ENCODE peak calls at places on chromosomes 16 and 17, in ten cellular contexts. A is adrenal gland, K is cardiac muscle cell, T is GM23338, D is tibial artery, P is mammary epithelial cell, Q is lower lobe of right lung, E is stomach, C is keratinocyte, J is ovary. Z is an unnamed sample.

GRCh38 chr17:75909812-75910274 is 5.2 kb upstream of the MRPL38 start:
- DNase-seq in A (no peak), K (no peak), T (no peak), D (no peak), P (peak; percentile 79), Q (no peak), E (no peak), C (no peak), J (peak; percentile 51), Z (no peak)

GRCh38 chr16:1929578-1930337 is 11.5 kb upstream of the HS3ST6 start:
- DNase-seq in A (peak; percentile 91), K (peak; percentile 90), T (peak; percentile 83), D (peak; percentile 91), P (peak; percentile 71), Q (peak; percentile 94), E (peak; percentile 93), C (no peak), J (peak; percentile 89), Z (no peak)

GRCh38 chr17:6476834-6477210 is 32.6 kb downstream of the PIMREG start:
- DNase-seq in A (peak; percentile 76), K (no peak), T (no peak), D (no peak), P (no peak), Q (no peak), E (no peak), C (no peak), J (peak; percentile 53), Z (no peak)

GRCh38 chr16:35754391-35755369 is 2295.3 kb downstream of the TP53TG3F start:
- DNase-seq in A (no peak), K (no peak), T (no peak), D (no peak), P (no peak), Q (no peak), E (no peak), C (no peak), J (no peak), Z (no peak)

GRCh38 chr16:77064037-77064436 is 127.0 kb upstream of the MON1B start:
- DNase-seq in A (no peak), K (no peak), T (peak; percentile 12), D (no peak), P (no peak), Q (no peak), E (no peak), C (no peak), J (no peak), Z (no peak)

GRCh38 chr17:71273451-71273850 is 847.4 kb upstream of the SOX9 start:
- DNase-seq in A (no peak), K (no peak), T (no peak), D (no peak), P (no peak), Q (no peak), E (no peak), C (no peak), J (no peak), Z (no peak)

GRCh38 chr16:77589071-77589755 is 133.1 kb upstream of the NUDT7 start:
- DNase-seq in A (no peak), K (no peak), T (no peak), D (no peak), P (no peak), Q (no peak), E (no peak), C (no peak), J (no peak), Z (no peak)

GRCh38 chr16:66927012-66927436 is 1.7 kb upstream of the RRAD start:
- DNase-seq in A (no peak), K (peak; percentile 93), T (peak; percentile 40), D (no peak), P (peak; percentile 84), Q (peak; percentile 78), E (no peak), C (peak; percentile 55), J (no peak), Z (peak; percentile 94)

GRCh38 chr16:77499373-77500285 is 64.8 kb upstream of the ADAMTS18 start:
- DNase-seq in A (no peak), K (peak; percentile 69), T (no peak), D (peak; percentile 76), P (peak; percentile 6), Q (no peak), E (no peak), C (no peak), J (peak; percentile 18), Z (peak; percentile 48)

GRCh38 chr16:73996624-73997339 is 299.8 kb upstream of the PSMD7 start:
- DNase-seq in A (no peak), K (no peak), T (no peak), D (no peak), P (no peak), Q (no peak), E (peak; percentile 63), C (no peak), J (no peak), Z (no peak)

GRCh38 chr17:34706029-34706428 is 126.6 kb downstream of the TMEM132E start:
- DNase-seq in A (peak; percentile 35), K (peak; percentile 30), T (peak; percentile 74), D (no peak), P (no peak), Q (no peak), E (no peak), C (no peak), J (no peak), Z (no peak)

DNA sequence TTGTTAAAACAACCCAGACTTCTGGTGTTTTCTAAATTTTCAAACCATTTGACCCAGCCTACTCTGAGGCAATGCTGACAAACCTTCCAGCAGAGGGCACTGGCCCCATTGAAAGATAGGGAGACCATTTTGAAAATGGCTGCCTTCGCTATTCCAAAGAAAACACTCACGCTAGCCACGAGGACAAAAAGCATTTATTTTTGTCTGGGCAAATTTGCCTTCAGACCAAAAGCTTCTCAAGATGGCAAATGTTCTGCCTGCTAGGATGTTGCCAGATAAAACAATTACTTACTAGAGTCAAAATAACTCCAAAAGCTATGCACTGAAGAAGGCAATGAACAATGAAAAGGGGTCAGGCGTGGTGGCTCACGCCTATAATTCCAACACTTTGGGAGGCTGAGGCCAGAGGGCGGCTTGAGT is 296.7 kb upstream of the IRX5 start:
- DNase-seq in A (peak; percentile 27), K (peak; percentile 13), T (peak; percentile 85), D (peak; percentile 85), P (peak; percentile 43), Q (no peak), E (peak; percentile 47), C (no peak), J (no peak), Z (no peak)
- TF ChIP-seq CTCF in A (no peak), K (peak; percentile 50), T (peak; percentile 92), D (peak; percentile 82), P (peak; percentile 91), Q (peak; percentile 45), E (no peak), C (peak; percentile 64), J (no peak), Z (peak; percentile 39)

GRCh38 chr17:65618516-65618915 is 57.1 kb upstream of the AXIN2 start:
- DNase-seq in A (no peak), K (no peak), T (no peak), D (no peak), P (no peak), Q (no peak), E (no peak), C (no peak), J (no peak), Z (no peak)

GRCh38 chr17:65617496-65617895 is 56.0 kb upstream of the AXIN2 start:
- DNase-seq in A (no peak), K (no peak), T (no peak), D (no peak), P (no peak), Q (no peak), E (no peak), C (no peak), J (no peak), Z (no peak)
- H3K4me3 ChIP-seq in A (no peak overlapping the region), K (no peak overlapping the region), T (no peak overlapping the region), D (no peak overlapping the region), P (no peak overlapping the region), Q (no peak overlapping the region), E (no peak overlapping the region), C (no peak overlapping the region), J (no peak overlapping the region), Z (no peak overlapping the region)

DNA sequence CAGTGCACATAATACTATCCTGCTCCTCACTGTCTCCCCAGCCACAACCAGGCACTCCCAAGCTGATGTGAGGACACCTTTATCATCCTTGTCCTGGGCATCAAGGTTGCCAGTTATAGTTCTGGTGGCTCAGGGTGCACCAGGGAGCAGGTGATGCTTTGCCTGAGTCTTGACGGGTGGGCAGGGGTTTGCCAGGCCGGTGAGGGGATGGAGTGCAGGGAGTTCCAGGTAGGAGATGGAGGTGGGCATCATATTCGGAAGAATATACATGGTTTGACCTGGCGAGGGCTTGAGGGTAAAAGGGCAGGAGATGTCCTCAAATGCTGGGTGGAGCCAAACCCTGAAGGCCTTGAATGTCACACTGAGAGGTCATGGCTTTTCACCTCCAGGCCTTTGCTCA is 115.8 kb upstream of the CRHR1 start:
- DNase-seq in A (no peak), K (no peak), T (no peak), D (peak; percentile 20), P (no peak), Q (peak; percentile 23), E (no peak), C (no peak), J (no peak), Z (no peak)
- H3K27me3 ChIP-seq in A (no peaks in the 10 kb centered on the region), K (no peaks in the 10 kb centered on the region), T (no peaks in the 10 kb centered on the region), D (peaks cover 48% of the 10 kb centered on the region), P (no peaks in the 10 kb centered on the region), Q (peaks cover 10% of the 10 kb centered on the region), E (peaks cover 47% of the 10 kb centered on the region), C (no peaks in the 10 kb centered on the region), J (no peaks in the 10 kb centered on the region), Z (peaks cover 10% of the 10 kb centered on the region)

GRCh38 chr16:75236736-75237397 is 14.6 kb downstream of the BCAR1 start:
- DNase-seq in A (no peak), K (no peak), T (no peak), D (peak; percentile 68), P (no peak), Q (no peak), E (no peak), C (no peak), J (peak; percentile 24), Z (no peak)

GRCh38 chr16:75238132-75238852 is 13.1 kb downstream of the BCAR1 start:
- DNase-seq in A (peak; percentile 94), K (peak; percentile 92), T (no peak), D (peak; percentile 96), P (no peak), Q (peak; percentile 61), E (peak; percentile 77), C (no peak), J (peak; percentile 90), Z (no peak)

GRCh38 chr16:75239463-75240122 is 11.8 kb downstream of the BCAR1 start:
- DNase-seq in A (no peak), K (no peak), T (no peak), D (peak; percentile 65), P (no peak), Q (peak; percentile 39), E (no peak), C (no peak), J (peak; percentile 25), Z (no peak)

GRCh38 chr16:75237398-75238131 is 13.9 kb downstream of the BCAR1 start:
- DNase-seq in A (no peak), K (no peak), T (no peak), D (peak; percentile 67), P (no peak), Q (peak; percentile 47), E (no peak), C (no peak), J (peak; percentile 25), Z (no peak)

GRCh38 chr16:75238853-75239371 is 12.5 kb downstream of the BCAR1 start:
- DNase-seq in A (no peak), K (no peak), T (no peak), D (peak; percentile 92), P (no peak), Q (no peak), E (no peak), C (no peak), J (no peak), Z (no peak)
- TF ChIP-seq CTCF in A (peak; percentile 28), K (peak; percentile 13), T (peak; percentile 10), D (peak; percentile 77), P (peak; percentile 37), Q (no peak), E (no peak), C (peak; percentile 16), J (peak; percentile 32), Z (peak; percentile 16)

Z was measured in kidney epithelial cell.